ENCODE peak calls at places on chromosomes 16 and 17, in five cellular contexts. F is transverse colon, O is ascending aorta, Q is heart left ventricle, P is GM12878. C is an unnamed sample. For H3K4me1, the result is how much of the 10 kb centered on the place peaks cover.

GRCh38 chr17:82407255-82407654 is 10.9 kb upstream of the HEXD start:
- DNase-seq in F (no peak), O (no peak), Q (no peak), P (no peak), C (no peak)

GRCh38 chr17:9071921-9072503 is 50.7 kb downstream of the NTN1 start:
- DNase-seq in Q (no peak), F (no peak), O (no peak), P (no peak), C (no peak)

GRCh38 chr17:42422412-42422957 is 571 bp downstream of the CAVIN1 start:
- DNase-seq in P (no peak), Q (peak), F (no peak), O (no peak), C (no peak)

GRCh38 chr17:4101127-4101798 is 41.6 kb downstream of the ZZEF1 start:
- DNase-seq in Q (no peak), P (peak), F (no peak), O (no peak), C (no peak)

GRCh38 chr17:63171428-63172205 is 205.6 kb downstream of the TANC2 start:
- DNase-seq in F (no peak), Q (no peak), P (no peak), O (no peak), C (no peak)

GRCh38 chr17:1709403-1709891 is 730 bp downstream of the TLCD2 start:
- DNase-seq in P (no peak), Q (no peak), O (no peak), F (no peak), C (no peak)

GRCh38 chr16:49362230-49362629 is 11.4 kb upstream of the C16orf78 start:
- DNase-seq in P (no peak), F (no peak), Q (no peak), O (peak), C (no peak)

GRCh38 chr16:68739964-68740627 is 3.0 kb downstream of the CDH1 start:
- DNase-seq in Q (no peak), F (no peak), O (no peak), P (no peak), C (no peak)

GRCh38 chr16:73172621-73173312 is 124.8 kb upstream of the ZFHX3 start:
- DNase-seq in Q (peak), O (peak), P (no peak), F (peak), C (no peak)

GRCh38 chr16:52994942-52995341 is 57.8 kb downstream of the CHD9NB start:
- DNase-seq in F (no peak), O (no peak), Q (no peak), P (no peak), C (no peak)

GRCh38 chr17:751269-752001 is 629 bp downstream of the GEMIN4 start:
- DNase-seq in P (no peak), Q (no peak), O (no peak), F (peak), C (no peak)

GRCh38 chr16:4233431-4233830 is 8.4 kb downstream of the SRL start:
- DNase-seq in O (no peak), P (no peak), Q (no peak), F (no peak), C (no peak)

GRCh38 chr16:29858149-29858899 is 4.7 kb downstream of the CDIPT start:
- DNase-seq in Q (no peak), P (no peak), F (no peak), O (peak), C (no peak)

GRCh38 chr17:70523407-70523806 is 354.1 kb downstream of the KCNJ2 start:
- DNase-seq in Q (no peak), P (no peak), F (no peak), O (no peak), C (no peak)

GRCh38 chr16:63129411-63130125 is 1093.3 kb upstream of the CDH8 start:
- DNase-seq in F (no peak), Q (peak), O (no peak), P (no peak), C (no peak)

GRCh38 chr16:65069090-65069489 is 52.8 kb downstream of the CDH11 start:
- DNase-seq in P (no peak), F (no peak), O (no peak), Q (no peak), C (no peak)

GRCh38 chr17:66955821-66956220 is 8.7 kb upstream of the CACNG4 start:
- DNase-seq in P (no peak), Q (no peak), F (no peak), O (no peak), C (no peak)

GRCh38 chr17:1649116-1649843 is 386 bp downstream of the RILP start:
- DNase-seq in P (no peak), F (peak), Q (peak), O (peak), C (no peak)

GRCh38 chr16:27314161-27314723 is 468 bp downstream of the IL4R start:
- DNase-seq in F (peak), Q (peak), O (peak), P (no peak), C (no peak)

GRCh38 chr16:53056528-53056881 is 1.7 kb downstream of the CHD9 start:
- DNase-seq in O (no peak), Q (no peak), P (no peak), F (peak), C (no peak)

GRCh38 chr16:74898667-74899066 is 86.3 kb downstream of the WDR59 start:
- DNase-seq in O (no peak), F (no peak), Q (no peak), P (no peak), C (no peak)

GRCh38 chr17:80422981-80423380 is 8.0 kb downstream of the ENDOV start:
- DNase-seq in O (no peak), F (no peak), P (no peak), Q (no peak), C (no peak)

DNA sequence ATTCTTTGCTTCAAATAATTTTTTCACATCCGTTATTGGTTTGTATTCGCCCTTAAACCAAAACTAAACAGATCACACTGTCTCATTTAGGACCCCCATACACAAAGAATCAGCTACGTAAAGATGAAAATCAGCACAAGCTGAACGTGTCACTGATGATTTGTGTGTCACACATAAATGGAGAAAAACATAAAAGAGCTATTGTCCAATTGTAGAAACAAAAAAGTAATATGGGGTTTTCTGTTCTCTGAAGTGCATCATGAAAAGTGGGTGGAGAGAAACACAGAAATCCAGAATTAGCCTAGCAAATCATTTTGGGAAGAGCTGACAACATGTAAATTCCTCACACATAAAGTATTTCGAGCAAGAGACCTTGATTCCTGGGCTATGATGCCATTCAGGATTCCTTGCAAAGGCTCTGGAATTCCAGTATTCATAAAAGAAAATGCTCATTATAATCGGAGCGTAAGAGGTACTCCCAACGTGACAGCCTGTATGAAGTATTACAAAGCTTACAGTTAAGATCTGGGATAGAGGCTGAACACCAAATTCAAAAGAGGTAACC is 1.1 kb downstream of the DCUN1D3 start:
- DNase-seq in Q (no peak), O (peak), F (no peak), P (no peak), C (no peak)
- H3K4me1 ChIP-seq in Q (under half), O (under half), F (under half), P (under half), C (under half)

DNA sequence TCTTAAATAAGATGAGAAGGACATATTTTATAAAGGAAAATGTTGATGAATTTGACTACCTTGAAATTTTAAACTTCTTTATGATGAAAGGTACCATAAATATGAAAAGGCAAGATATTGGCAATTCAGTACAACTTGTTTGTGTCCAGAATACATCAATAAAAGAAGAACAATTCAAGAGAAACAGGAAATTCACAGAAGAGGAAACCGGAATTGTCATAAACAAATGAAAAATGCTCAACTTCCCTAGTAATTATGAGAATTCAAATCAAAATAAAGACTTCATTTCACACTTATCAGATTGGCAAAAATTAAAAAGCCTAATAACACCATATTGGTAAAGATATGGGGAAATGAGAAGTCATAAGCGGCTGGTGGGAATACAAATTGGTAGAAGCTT is 54.3 kb downstream of the WSB1 start:
- DNase-seq in Q (no peak), P (no peak), F (no peak), O (no peak), C (no peak)
- H3K27ac ChIP-seq in Q (no peak), P (no peak), F (peak), O (peak), C (no peak)

DNA sequence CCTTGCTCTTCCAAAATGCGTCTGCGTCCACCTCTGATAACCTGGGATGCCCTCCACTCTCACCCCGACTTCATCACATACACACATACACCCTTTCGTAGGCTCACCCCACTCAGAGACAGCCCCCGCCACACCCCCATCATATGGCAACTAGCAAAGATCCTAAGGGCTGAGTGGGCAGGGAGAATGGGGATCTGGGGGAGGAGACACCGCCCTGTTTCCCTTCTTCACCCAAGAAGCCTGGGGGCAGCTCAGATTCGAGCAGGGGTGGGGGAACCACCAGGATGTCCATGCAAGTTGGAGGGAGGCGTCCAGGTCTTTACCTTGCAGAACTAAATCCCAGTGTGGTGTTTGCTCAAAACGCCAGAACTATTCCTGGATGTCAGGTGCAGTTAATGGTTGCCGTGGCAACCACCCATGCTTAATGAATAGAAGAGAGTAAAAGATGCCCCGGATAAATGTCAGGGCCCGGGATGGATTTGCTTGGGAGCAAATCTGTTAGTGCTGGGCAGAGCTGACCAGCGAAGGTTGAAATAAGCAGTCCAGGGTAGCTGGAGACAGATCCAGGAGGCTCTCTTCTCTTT is 72.8 kb downstream of the CACNG3 start:
- DNase-seq in Q (no peak), F (no peak), O (no peak), P (no peak), C (no peak)
- H3K4me3 ChIP-seq in Q (no peak), F (no peak), O (no peak), P (no peak), C (no peak)

GRCh38 chr16:85515319-85515745 is 97.8 kb upstream of the GSE1 start:
- DNase-seq in P (no peak), Q (no peak), F (no peak), O (no peak), C (no peak)

GRCh38 chr16:85518398-85519049 is 94.6 kb upstream of the GSE1 start:
- DNase-seq in P (no peak), Q (no peak), F (no peak), O (no peak), C (no peak)

GRCh38 chr16:85517780-85518179 is 95.3 kb upstream of the GSE1 start:
- DNase-seq in Q (no peak), F (no peak), O (no peak), P (no peak), C (no peak)

GRCh38 chr16:85515830-85516397 is 97.2 kb upstream of the GSE1 start:
- DNase-seq in O (no peak), P (no peak), Q (no peak), F (no peak), C (no peak)

GRCh38 chr16:85517154-85517553 is 96.0 kb upstream of the GSE1 start:
- DNase-seq in Q (no peak), P (no peak), O (no peak), F (no peak), C (no peak)
- H3K4me1 ChIP-seq in Q (under half), P (under half), O (under half), F (under half), C (under half)

DNA sequence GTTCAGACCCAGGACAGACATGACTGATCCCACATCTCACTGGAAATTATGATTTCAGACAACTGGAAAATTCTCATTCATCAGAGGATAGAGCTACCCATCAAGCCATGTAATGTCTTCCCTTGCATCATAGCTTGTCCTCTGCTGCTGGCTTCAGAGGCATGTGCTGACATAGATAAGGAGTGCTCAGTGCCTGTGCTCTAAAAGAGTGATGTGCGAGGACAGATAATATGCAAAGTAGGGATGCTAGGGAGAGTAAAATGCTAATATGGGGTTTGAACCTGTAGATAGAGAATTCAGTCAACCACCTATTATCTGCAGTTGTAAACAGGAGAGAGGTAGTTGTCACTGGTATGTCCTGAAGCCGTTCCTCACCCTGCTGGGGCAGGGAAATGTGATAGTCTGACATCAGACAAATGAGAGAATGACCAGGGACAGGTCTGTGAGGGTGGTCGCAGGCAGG is 349.7 kb upstream of the CCL2 start:
- DNase-seq in Q (no peak), F (no peak), P (no peak), O (no peak), C (no peak)
- H3K27ac ChIP-seq in Q (no peak), F (no peak), P (no peak), O (no peak), C (no peak)

DNA sequence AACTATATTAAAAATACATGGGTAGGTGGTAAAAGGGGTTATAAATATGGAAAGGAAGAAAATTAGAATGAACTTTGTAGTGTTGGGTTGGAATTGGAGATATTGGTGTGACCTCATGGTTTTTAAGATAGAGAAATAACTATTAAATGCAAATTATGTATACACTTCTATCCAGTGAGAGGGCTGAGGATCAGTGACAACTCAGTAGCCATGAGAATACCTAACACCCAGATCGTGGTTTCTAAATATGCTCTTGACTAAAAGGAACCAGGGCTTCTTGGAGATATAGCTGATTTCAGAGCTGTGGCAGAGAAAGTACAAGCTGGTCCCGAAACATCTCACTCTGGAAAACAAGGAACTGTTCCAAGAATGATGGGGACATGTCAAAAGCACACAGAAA is 44.4 kb downstream of the SLC6A4 start:
- DNase-seq in Q (no peak), P (no peak), F (no peak), O (no peak), C (no peak)
- H3K4me3 ChIP-seq in Q (no peak), P (no peak), F (no peak), O (no peak), C (no peak)

GRCh38 chr17:41013606-41014005 is 4.7 kb upstream of the KRTAP3-1 start:
- DNase-seq in P (no peak), O (no peak), Q (no peak), F (no peak), C (no peak)
- H3K4me1 ChIP-seq in P (under half), O (under half), Q (under half), F (under half), C (under half)

DNA sequence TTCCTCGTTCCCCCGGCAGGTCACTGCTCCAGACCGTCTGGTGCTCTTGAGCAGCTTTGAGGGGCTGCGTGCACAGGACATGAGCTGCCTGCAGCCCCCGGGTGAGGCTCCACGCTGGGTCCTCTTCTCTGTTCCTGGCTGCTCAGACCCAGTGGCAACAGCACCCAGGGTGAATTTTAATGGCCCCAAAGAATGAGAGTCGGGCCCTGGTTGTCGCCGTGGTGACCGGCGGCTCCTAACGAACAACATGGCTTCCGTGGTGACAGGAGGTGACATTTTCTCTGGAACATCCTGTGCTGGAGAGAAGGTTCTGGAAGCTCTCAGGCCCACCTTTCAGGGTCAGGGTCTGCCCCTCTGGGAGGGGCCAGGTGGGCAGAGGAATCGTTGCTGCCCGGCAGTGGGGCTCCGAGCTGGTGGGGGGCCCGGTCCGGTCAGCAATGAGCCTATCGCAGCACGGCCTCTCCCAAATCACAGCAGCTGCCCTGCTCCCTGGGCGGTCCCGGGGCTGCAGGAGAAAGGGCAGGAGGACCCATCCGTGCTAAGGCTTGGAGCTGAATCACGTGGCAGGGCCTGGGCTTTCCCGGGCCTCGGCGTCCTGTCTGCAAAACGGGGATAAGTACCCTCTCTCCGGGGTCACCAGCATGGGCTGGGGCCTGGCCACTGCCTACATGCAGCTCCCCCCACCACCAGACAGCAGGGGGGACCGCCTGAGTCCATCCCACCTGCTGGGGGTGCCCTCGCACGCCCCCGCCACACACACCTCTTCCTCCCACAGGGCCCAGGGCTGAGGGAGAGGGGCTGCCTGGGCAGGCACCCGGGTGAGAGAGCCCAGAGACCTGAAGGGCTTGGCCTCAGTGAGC is 3.4 kb upstream of the C1QTNF8 start:
- DNase-seq in O (no peak), F (no peak), P (no peak), Q (no peak), C (no peak)
- H3K27ac ChIP-seq in O (no peak), F (no peak), P (no peak), Q (peak), C (no peak)

GRCh38 chr16:8781797-8782196 is 15.6 kb downstream of the TMEM186 start:
- DNase-seq in Q (no peak), P (no peak), O (no peak), F (no peak), C (no peak)
- H3K4me3 ChIP-seq in Q (no peak), P (no peak), O (no peak), F (no peak), C (no peak)

DNA sequence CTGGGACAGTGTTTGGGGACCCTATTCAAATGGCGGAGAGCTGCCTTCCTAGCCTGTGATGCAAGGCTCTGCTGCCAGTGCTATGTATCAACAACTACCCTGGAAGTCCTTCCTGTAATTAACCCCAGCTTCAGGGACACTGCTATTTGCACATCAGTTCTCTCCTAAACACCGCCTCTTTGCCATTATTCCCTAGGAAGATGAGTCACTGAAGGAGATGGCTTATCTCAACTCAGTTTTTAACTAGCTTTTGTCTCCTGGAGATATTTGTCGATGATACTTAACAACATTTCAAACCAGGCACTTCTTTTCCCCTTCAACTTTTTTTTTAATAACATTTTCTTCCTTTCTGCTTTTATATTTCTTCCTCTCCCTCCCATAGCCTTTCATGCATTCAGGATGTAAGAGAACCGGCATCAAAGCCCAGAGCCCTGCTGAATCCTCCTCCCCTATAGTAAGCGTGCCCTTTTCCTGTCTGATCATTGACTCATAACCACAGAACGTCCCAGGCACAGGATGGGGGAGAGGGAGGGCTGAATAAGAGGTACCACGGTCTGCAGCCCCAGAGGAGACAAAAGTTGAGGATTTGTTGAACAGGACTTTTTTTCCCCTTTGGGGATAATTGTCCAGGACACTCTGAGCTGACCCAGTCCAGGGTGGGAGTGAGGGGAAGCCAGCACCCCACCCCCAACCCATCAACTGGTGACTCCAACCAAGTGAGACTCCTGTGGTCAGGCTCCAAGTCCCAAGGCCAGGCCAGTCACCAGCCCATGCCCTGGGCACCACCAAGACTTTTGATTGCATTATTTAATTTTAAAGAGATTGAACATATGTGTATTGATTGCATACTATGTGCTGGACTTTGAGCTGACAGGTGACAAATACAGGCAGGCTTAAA is 387.9 kb upstream of the SALL1 start:
- DNase-seq in F (no peak), Q (no peak), O (no peak), P (no peak), C (no peak)
- H3K4me1 ChIP-seq in F (under half), Q (under half), O (under half), P (under half), C (under half)